ENCODE peak calls at places on chromosomes 4 and X, in six cellular contexts. V is neuronal stem cell, X is trophoblast cell, T is IMR-90, I is H1, B is mesenchymal stem cell. W is an unnamed sample.

GRCh38 chrX:47452112-47452511 is 30.9 kb downstream of the ZNF41 start:
- DNase-seq in B (no peak), T (no peak), I (no peak), V (no peak), X (no peak), W (no peak)

GRCh38 chrX:72738396-72738795 is 24.3 kb upstream of the PHKA1 start:
- DNase-seq in I (no peak), V (no peak), B (no peak), T (no peak), X (no peak), W (no peak)

GRCh38 chr4:146545102-146545501 is 23.4 kb upstream of the SLC10A7 start:
- DNase-seq in X (no peak), I (no peak), B (peak), V (no peak), T (peak), W (peak)

GRCh38 chr4:26308573-26308972 is 12.2 kb upstream of the RBPJ start:
- DNase-seq in X (no peak), T (no peak), B (no peak), I (no peak), V (no peak), W (no peak)

GRCh38 chrX:123607270-123607669 is 125.6 kb downstream of the THOC2 start:
- DNase-seq in B (no peak), X (no peak), V (no peak), I (no peak), T (no peak), W (no peak)

GRCh38 chr4:85744950-85745349 is 270.0 kb downstream of the ARHGAP24 start:
- DNase-seq in I (no peak), B (peak), X (no peak), T (no peak), V (no peak), W (no peak)

GRCh38 chr4:24686866-24687672 is 102.7 kb upstream of the DHX15 start:
- DNase-seq in V (peak), I (no peak), B (no peak), X (peak), T (no peak), W (peak)

GRCh38 chr4:2186133-2186864 is 55.6 kb downstream of the HAUS3 start:
- DNase-seq in T (peak), I (no peak), B (peak), V (no peak), X (peak), W (peak)

GRCh38 chr4:15638418-15638817 is 16.7 kb downstream of the FBXL5 start:
- DNase-seq in B (no peak), T (no peak), I (no peak), V (no peak), X (no peak), W (no peak)

GRCh38 chr4:15636818-15637217 is 18.3 kb downstream of the FBXL5 start:
- DNase-seq in I (no peak), B (no peak), X (no peak), V (no peak), T (no peak), W (no peak)
- H3K14ac ChIP-seq in I (no peak), B (no peak), X (no peak), V (no peak), T (no peak), W (no peak)

GRCh38 chrX:3522016-3522690 is 175.7 kb upstream of the MXRA5 start:
- DNase-seq in T (peak), B (peak), X (no peak), V (no peak), I (no peak), W (no peak)

GRCh38 chrX:3518870-3519269 is 172.4 kb upstream of the MXRA5 start:
- DNase-seq in X (no peak), T (peak), B (peak), V (no peak), I (peak), W (peak)

GRCh38 chrX:3516051-3516541 is 169.6 kb upstream of the MXRA5 start:
- DNase-seq in I (no peak), T (peak), X (no peak), V (no peak), B (no peak), W (no peak)

GRCh38 chrX:3520987-3521875 is 174.8 kb upstream of the MXRA5 start:
- DNase-seq in X (no peak), I (no peak), V (no peak), T (peak), B (peak), W (no peak)

DNA sequence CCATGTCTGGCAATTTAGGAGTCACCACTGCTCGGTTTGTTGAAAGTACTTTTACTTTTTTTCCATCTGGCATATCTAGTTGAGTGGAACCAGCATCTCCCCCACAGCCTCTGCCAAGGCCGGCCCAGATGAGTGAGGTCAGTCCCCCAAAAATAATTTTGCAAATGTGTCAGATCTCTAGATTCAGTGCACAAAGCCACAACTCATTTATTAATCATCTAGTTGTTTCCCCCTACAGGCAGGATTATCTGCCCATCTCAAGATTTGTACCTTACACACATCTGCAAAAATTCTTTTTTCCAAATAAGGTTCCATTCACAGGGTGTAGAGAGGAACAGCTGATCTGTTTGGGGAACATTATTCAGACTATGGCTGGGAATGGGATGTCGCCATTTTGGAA is 174.0 kb upstream of the MXRA5 start:
- DNase-seq in B (no peak), V (no peak), I (no peak), X (no peak), T (no peak), W (no peak)
- H3K14ac ChIP-seq in B (no peak), V (no peak), I (no peak), X (no peak), T (no peak), W (no peak)

DNA sequence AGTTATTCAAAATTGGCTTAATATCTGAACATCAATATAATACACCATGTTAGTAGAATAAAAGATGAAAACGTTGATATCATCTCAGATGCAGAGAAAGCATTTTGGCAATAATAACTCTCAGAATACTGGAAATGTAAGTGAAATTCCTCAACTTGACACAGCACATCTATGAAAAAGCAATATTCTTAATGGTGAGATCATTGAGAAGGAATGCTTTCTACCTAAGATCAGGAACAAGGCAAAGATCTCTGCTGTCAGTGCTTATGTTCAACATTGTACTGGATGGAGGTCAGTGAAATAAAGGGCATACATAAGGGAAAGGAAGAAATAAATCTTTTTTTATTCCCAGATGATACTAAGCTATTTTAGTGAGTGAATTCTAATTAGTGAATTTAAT is 40.6 kb downstream of the MRPL1 start:
- DNase-seq in B (no peak), I (no peak), T (peak), V (no peak), X (peak), W (no peak)
- H3K14ac ChIP-seq in B (no peak), I (no peak), T (no peak), V (no peak), X (no peak), W (no peak)

GRCh38 chr4:144899393-144899792 is 198.6 kb downstream of the ANAPC10 start:
- DNase-seq in B (no peak), T (no peak), I (no peak), V (no peak), X (no peak), W (no peak)

GRCh38 chr4:144894525-144894924 is 203.5 kb downstream of the ANAPC10 start:
- DNase-seq in V (no peak), X (peak), T (peak), B (peak), I (no peak), W (no peak)
- H3K14ac ChIP-seq in V (no peak), X (no peak), T (no peak), B (no peak), I (no peak), W (no peak)

GRCh38 chr4:111992604-111993151 is 152.6 kb upstream of the FAM241A start:
- DNase-seq in X (no peak), I (no peak), V (no peak), T (no peak), B (no peak), W (no peak)
- H3K14ac ChIP-seq in X (no peak), I (no peak), V (no peak), T (no peak), B (no peak), W (no peak)

GRCh38 chr4:115053313-115053712 is 60.1 kb downstream of the NDST4 start:
- DNase-seq in T (no peak), V (no peak), X (no peak), B (no peak), I (no peak), W (no peak)
- H3K14ac ChIP-seq in T (no peak), V (no peak), X (no peak), B (no peak), I (no peak), W (no peak)

GRCh38 chr4:16608611-16609125 is 289.8 kb downstream of the LDB2 start:
- DNase-seq in I (no peak), X (no peak), T (no peak), V (no peak), B (no peak), W (no peak)

GRCh38 chr4:16608123-16608522 is 290.3 kb downstream of the LDB2 start:
- DNase-seq in T (peak), V (no peak), I (no peak), X (no peak), B (no peak), W (no peak)

GRCh38 chr4:16607693-16608092 is 290.8 kb downstream of the LDB2 start:
- DNase-seq in I (no peak), T (no peak), B (no peak), X (no peak), V (no peak), W (no peak)

GRCh38 chr4:16609170-16609758 is 289.2 kb downstream of the LDB2 start:
- DNase-seq in V (no peak), X (no peak), B (no peak), I (no peak), T (no peak), W (peak)

DNA sequence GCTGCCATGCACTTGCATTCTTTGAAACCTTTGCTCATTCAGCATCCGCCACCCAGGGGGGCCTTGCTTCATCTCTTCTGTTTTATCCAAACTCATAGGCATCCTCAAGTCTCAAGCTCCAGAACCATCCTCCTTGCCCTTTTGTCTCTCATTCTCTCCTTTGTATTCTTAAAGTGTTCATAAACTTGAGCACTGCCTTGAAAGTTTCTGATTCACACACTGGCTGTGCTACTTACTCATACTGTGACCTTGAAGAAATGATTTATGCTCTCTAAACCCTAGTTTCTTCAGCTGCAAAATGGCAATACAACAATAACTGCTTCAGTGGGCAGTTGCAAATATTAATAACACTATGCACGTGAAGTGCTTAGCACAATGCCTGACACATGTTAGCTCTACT is 291.2 kb downstream of the LDB2 start:
- DNase-seq in I (no peak), X (no peak), V (no peak), B (no peak), T (no peak), W (no peak)
- H3K14ac ChIP-seq in I (no peak), X (no peak), V (no peak), B (no peak), T (no peak), W (no peak)

DNA sequence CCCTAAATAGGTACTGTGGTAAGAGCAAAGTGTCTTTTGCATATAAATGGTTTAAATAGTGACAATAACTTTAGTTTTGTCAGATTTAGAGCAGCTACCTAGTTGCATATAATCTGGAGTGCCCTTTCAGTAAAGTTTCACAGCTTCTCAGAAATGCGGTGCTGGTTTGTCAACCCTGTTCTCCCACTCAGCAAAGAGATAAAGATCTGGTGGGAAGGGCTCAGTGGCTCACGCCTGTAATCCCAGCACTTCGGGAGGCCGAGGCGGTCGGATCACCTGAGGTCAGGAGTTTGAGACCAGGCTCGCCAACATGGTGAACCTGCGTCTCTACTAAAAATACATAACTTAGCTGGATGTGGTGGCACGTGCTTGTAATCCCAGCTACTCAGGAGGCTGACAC is 45.6 kb upstream of the TENM3 start:
- DNase-seq in X (peak), V (no peak), B (no peak), T (no peak), I (no peak), W (no peak)
- H3K14ac ChIP-seq in X (no peak), V (no peak), B (no peak), T (no peak), I (no peak), W (no peak)

DNA sequence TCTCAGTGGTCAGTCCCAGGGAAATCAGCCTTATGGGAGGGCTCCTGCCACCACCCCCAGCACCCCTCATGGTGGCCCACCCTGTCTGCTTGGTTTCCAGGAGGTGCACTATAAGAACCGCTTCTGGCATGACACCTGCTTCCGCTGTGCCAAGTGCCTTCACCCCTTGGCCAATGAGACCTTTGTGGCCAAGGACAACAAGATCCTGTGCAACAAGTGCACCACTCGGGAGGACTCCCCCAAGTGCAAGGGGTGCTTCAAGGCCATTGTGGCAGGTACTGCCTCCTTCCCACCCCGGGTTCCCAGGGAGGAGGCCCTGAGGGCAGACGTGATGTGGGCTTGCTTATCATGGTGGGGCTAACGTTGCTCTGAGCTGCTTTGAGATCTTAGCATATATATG is 44.3 kb downstream of the MAP7D3 start:
- DNase-seq in V (no peak), I (no peak), X (no peak), T (no peak), B (no peak), W (no peak)
- H3K14ac ChIP-seq in V (no peak), I (no peak), X (no peak), T (no peak), B (no peak), W (no peak)

GRCh38 chr4:79338148-79338547 is 12.3 kb upstream of the NAA11 start:
- DNase-seq in I (no peak), V (no peak), B (no peak), X (no peak), T (no peak), W (no peak)
- H3K14ac ChIP-seq in I (no peak), V (no peak), B (no peak), X (no peak), T (no peak), W (no peak)

W was measured in H9.